ENCODE peak calls at places on chromosomes 2 and 18, in seven cellular contexts. L is upper lobe of left lung, N is bronchial epithelial cell, U is heart left ventricle, X is GM10248, Y is nephron progenitor cell, Z is fibroblast of villous mesenchyme. S is an unnamed sample.
A peak's percentile ranks its signal among the peaks of the same experiment; 100 is the strongest.

GRCh38 chr18:8424917-8425725 is 184.1 kb upstream of the RAB12 start:
- DNase-seq in U (no peak), L (no peak), Z (peak; percentile 34), X (no peak), Y (no peak), N (peak; percentile 86), S (peak; percentile 78)

GRCh38 chr2:239429473-239430350 is 28.9 kb upstream of the HDAC4 start:
- DNase-seq in L (no peak), Y (no peak), N (no peak), Z (peak; percentile 73), X (no peak), U (no peak), S (no peak)

GRCh38 chr2:176432439-176432838 is 163.2 kb downstream of the MTX2 start:
- DNase-seq in L (no peak), X (no peak), N (peak; percentile 79), Y (no peak), Z (peak; percentile 73), U (no peak), S (peak; percentile 5)

GRCh38 chr2:208386546-208386945 is 20.0 kb upstream of the PTH2R start:
- DNase-seq in N (no peak), X (no peak), Y (no peak), Z (no peak), U (no peak), L (no peak), S (no peak)

GRCh38 chr18:29309352-29309751 is 1132.4 kb upstream of the CDH2 start:
- DNase-seq in Z (peak; percentile 5), U (no peak), L (no peak), N (no peak), X (no peak), Y (no peak), S (no peak)

GRCh38 chr2:112216158-112216557 is 38.7 kb downstream of the ZC3H8 start:
- DNase-seq in N (peak; percentile 33), Z (peak; percentile 19), U (no peak), X (no peak), L (no peak), Y (no peak), S (no peak)

GRCh38 chr18:28048612-28049011 is 128.3 kb downstream of the CDH2 start:
- DNase-seq in L (no peak), Z (no peak), Y (no peak), N (no peak), U (no peak), X (no peak), S (no peak)

GRCh38 chr2:33444961-33445360 is 31.5 kb upstream of the RASGRP3 start:
- DNase-seq in N (no peak), L (no peak), X (no peak), Y (no peak), Z (no peak), U (no peak), S (no peak)

GRCh38 chr2:44009136-44009744 is 13.5 kb upstream of the LRPPRC start:
- DNase-seq in X (no peak), U (no peak), Y (no peak), N (no peak), L (no peak), Z (no peak), S (no peak)

GRCh38 chr2:20065885-20066602 is 14.6 kb upstream of the LAPTM4A start:
- DNase-seq in Z (peak; percentile 69), N (peak; percentile 95), U (peak; percentile 79), X (no peak), Y (no peak), L (peak; percentile 26), S (peak; percentile 94)

GRCh38 chr2:168490015-168490874 is 34.2 kb downstream of the CERS6 start:
- DNase-seq in X (peak; percentile 65), N (peak; percentile 63), U (no peak), Z (peak; percentile 29), Y (no peak), L (peak; percentile 29), S (peak; percentile 9)

GRCh38 chr2:172833898-172834297 is 98.3 kb downstream of the RAPGEF4 start:
- DNase-seq in L (no peak), U (no peak), Z (no peak), N (no peak), X (no peak), Y (no peak), S (no peak)

GRCh38 chr2:72920317-72921087 is 3.2 kb downstream of the EMX1 start:
- DNase-seq in L (peak; percentile 17), U (no peak), X (peak; percentile 22), Y (peak; percentile 50), N (no peak), Z (peak; percentile 22), S (no peak)

GRCh38 chr18:57837917-57838548 is 34.9 kb upstream of the ATP8B1 start:
- DNase-seq in N (no peak), X (peak; percentile 26), L (no peak), Y (no peak), Z (no peak), U (no peak), S (no peak)

GRCh38 chr2:66665124-66665984 is 230.4 kb downstream of the MEIS1 start:
- DNase-seq in Y (no peak), L (no peak), X (no peak), N (peak; percentile 44), U (no peak), Z (peak; percentile 22), S (peak; percentile 24)

GRCh38 chr2:157627594-157628281 is 926 bp downstream of the ACVR1C start:
- DNase-seq in L (peak; percentile 22), N (peak; percentile 23), U (no peak), X (no peak), Z (no peak), Y (peak; percentile 15), S (no peak)

GRCh38 chr2:157628532-157629415 is at the start of gene ACVR1C:
- DNase-seq in X (peak; percentile 59), Z (peak; percentile 31), Y (peak; percentile 79), L (peak; percentile 87), U (peak; percentile 50), N (peak; percentile 51), S (peak; percentile 56)

GRCh38 chr2:157625311-157625710 is 3.4 kb downstream of the ACVR1C start:
- DNase-seq in L (no peak), N (no peak), U (no peak), Y (no peak), Z (peak; percentile 6), X (no peak), S (no peak)

GRCh38 chr2:157628282-157628531 is 457 bp downstream of the ACVR1C start:
- DNase-seq in Z (no peak), Y (no peak), U (no peak), L (no peak), N (no peak), X (no peak), S (peak; percentile 5)
- TF ChIP-seq CTCF in Z (no peak), Y (no peak), U (no peak), L (no peak), N (no peak), X (no peak), S (no peak)

DNA sequence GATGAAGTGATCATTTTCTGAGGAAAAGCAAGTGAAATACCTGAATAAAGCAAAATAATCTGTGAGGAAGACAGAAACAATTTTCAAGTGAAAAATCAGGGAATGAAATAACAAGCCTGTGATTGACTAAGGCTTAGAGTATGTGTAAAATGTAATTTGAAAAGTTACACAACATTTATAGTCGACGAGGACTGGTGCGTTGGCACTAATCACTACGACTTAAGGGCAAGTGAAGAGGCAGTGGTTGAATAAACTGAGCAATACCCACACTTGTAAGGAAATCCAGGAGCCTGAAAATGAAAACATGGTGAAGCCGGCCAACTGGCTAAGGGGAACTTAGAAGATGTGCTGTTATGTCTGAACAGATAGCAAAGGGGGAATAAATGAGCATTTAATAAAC is 13.3 kb downstream of the DOK1 start:
- DNase-seq in X (no peak), Z (peak; percentile 73), L (peak; percentile 60), U (no peak), Y (no peak), N (peak; percentile 69), S (peak; percentile 74)
- TF ChIP-seq CTCF in X (no peak), Z (no peak), L (no peak), U (no peak), Y (no peak), N (no peak), S (no peak)

DNA sequence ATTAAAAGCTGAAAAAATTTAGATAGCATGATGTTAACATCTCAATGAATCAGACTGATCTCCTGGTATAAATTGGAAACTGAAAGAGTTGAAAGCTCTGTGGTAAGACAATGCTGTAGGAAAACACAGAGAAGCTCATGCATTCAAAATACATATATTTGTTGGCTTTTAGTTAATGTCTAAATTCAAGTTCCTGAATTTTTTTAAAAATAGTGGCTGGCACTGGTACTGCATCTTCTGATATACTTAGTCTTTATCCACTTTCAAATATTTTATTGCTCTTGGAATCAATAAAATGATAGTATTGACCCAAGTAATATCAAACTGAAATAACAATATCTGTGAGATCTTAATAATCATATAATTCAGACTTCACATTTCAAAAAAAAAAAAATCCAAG is 151.4 kb upstream of the FIGN start:
- DNase-seq in N (peak; percentile 1), X (no peak), Y (no peak), Z (no peak), L (no peak), U (no peak), S (no peak)
- TF ChIP-seq CTCF in N (no peak), X (no peak), Y (peak; percentile 22), Z (peak; percentile 34), L (peak; percentile 24), U (no peak), S (peak; percentile 25)

GRCh38 chr18:46212398-46212797 is 108.2 kb downstream of the HAUS1 start:
- DNase-seq in Z (no peak), Y (no peak), L (no peak), X (no peak), U (no peak), N (no peak), S (no peak)

GRCh38 chr18:46215902-46216723 is 111.9 kb downstream of the HAUS1 start:
- DNase-seq in L (no peak), Z (no peak), X (no peak), Y (no peak), N (peak; percentile 10), U (peak; percentile 44), S (no peak)

GRCh38 chr18:46214435-46214834 is 110.2 kb downstream of the HAUS1 start:
- DNase-seq in X (no peak), N (no peak), Z (no peak), L (no peak), U (no peak), Y (no peak), S (no peak)

GRCh38 chr18:46211816-46212215 is 107.6 kb downstream of the HAUS1 start:
- DNase-seq in X (peak; percentile 27), Z (peak; percentile 37), N (peak; percentile 18), L (no peak), Y (no peak), U (no peak), S (no peak)

GRCh38 chr18:46213295-46213694 is 109.1 kb downstream of the HAUS1 start:
- DNase-seq in N (peak; percentile 31), X (peak; percentile 53), Y (no peak), Z (peak; percentile 27), L (no peak), U (no peak), S (peak; percentile 26)
- TF ChIP-seq CTCF in N (peak; percentile 32), X (peak; percentile 43), Y (peak; percentile 35), Z (peak; percentile 59), L (peak; percentile 31), U (peak; percentile 49), S (peak; percentile 11)

GRCh38 chr18:66497351-66497750 is 106.5 kb downstream of the CDH19 start:
- DNase-seq in N (no peak), L (no peak), Y (no peak), U (no peak), X (no peak), Z (no peak), S (no peak)

GRCh38 chr18:66495844-66496243 is 108.0 kb downstream of the CDH19 start:
- DNase-seq in Z (peak; percentile 2), X (no peak), L (peak; percentile 49), Y (peak; percentile 81), N (peak; percentile 65), U (peak; percentile 36), S (peak; percentile 7)
- TF ChIP-seq CTCF in Z (no peak), X (peak; percentile 44), L (no peak), Y (peak; percentile 84), N (peak; percentile 75), U (peak; percentile 27), S (peak; percentile 14)

GRCh38 chr2:149765636-149766035 is 178.1 kb upstream of the MMADHC start:
- DNase-seq in Z (no peak), L (no peak), X (no peak), U (no peak), N (no peak), Y (no peak), S (no peak)
- TF ChIP-seq CTCF in Z (no peak), L (no peak), X (no peak), U (no peak), N (no peak), Y (no peak), S (no peak)